ENCODE peak calls at places on chromosome 1, in seven cellular contexts. One of them, this sample, is unnamed.

GRCh38 chr1:56017336-56017735 is 562.0 kb downstream of the PLPP3 start:
- DNase-seq in epithelial cell of esophagus: peak
- DNase-seq in uterus: no peak
- DNase-seq in naive thymus-derived CD4-positive, alpha-beta T cell: no peak
- DNase-seq in astrocyte of the cerebellum: peak
- DNase-seq in brain microvascular endothelial cell: no peak
- DNase-seq in thoracic aorta: no peak
- DNase-seq in this sample: no peak

GRCh38 chr1:226021406-226022200 is 22.5 kb upstream of the SDE2 start:
- DNase-seq in brain microvascular endothelial cell: no peak
- DNase-seq in astrocyte of the cerebellum: no peak
- DNase-seq in epithelial cell of esophagus: no peak
- DNase-seq in naive thymus-derived CD4-positive, alpha-beta T cell: no peak
- DNase-seq in thoracic aorta: no peak
- DNase-seq in uterus: no peak
- DNase-seq in this sample: no peak

GRCh38 chr1:98277111-98277510 is 356.3 kb upstream of the DPYD start:
- DNase-seq in brain microvascular endothelial cell: peak
- DNase-seq in epithelial cell of esophagus: peak
- DNase-seq in uterus: no peak
- DNase-seq in thoracic aorta: no peak
- DNase-seq in astrocyte of the cerebellum: peak
- DNase-seq in naive thymus-derived CD4-positive, alpha-beta T cell: no peak
- DNase-seq in this sample: no peak

GRCh38 chr1:11383553-11384169 is 95.3 kb upstream of the DISP3 start:
- DNase-seq in thoracic aorta: no peak
- DNase-seq in uterus: no peak
- DNase-seq in brain microvascular endothelial cell: no peak
- DNase-seq in astrocyte of the cerebellum: no peak
- DNase-seq in epithelial cell of esophagus: no peak
- DNase-seq in naive thymus-derived CD4-positive, alpha-beta T cell: no peak
- DNase-seq in this sample: no peak

GRCh38 chr1:214838351-214838750 is 235.4 kb downstream of the CENPF start:
- DNase-seq in epithelial cell of esophagus: no peak
- DNase-seq in uterus: no peak
- DNase-seq in brain microvascular endothelial cell: peak
- DNase-seq in thoracic aorta: no peak
- DNase-seq in naive thymus-derived CD4-positive, alpha-beta T cell: no peak
- DNase-seq in astrocyte of the cerebellum: peak
- DNase-seq in this sample: no peak

GRCh38 chr1:66262233-66262632 is 271.7 kb upstream of the SGIP1 start:
- DNase-seq in naive thymus-derived CD4-positive, alpha-beta T cell: no peak
- DNase-seq in uterus: peak
- DNase-seq in thoracic aorta: no peak
- DNase-seq in astrocyte of the cerebellum: no peak
- DNase-seq in brain microvascular endothelial cell: peak
- DNase-seq in epithelial cell of esophagus: peak
- DNase-seq in this sample: no peak

GRCh38 chr1:94160811-94161210 is 39.9 kb upstream of the ABCA4 start:
- DNase-seq in brain microvascular endothelial cell: peak
- DNase-seq in astrocyte of the cerebellum: peak
- DNase-seq in thoracic aorta: no peak
- DNase-seq in epithelial cell of esophagus: peak
- DNase-seq in naive thymus-derived CD4-positive, alpha-beta T cell: no peak
- DNase-seq in uterus: no peak
- DNase-seq in this sample: no peak

GRCh38 chr1:145918992-145919939 is 749 bp upstream of the PEX11B start:
- DNase-seq in thoracic aorta: no peak
- DNase-seq in brain microvascular endothelial cell: peak
- DNase-seq in epithelial cell of esophagus: peak
- DNase-seq in astrocyte of the cerebellum: no peak
- DNase-seq in naive thymus-derived CD4-positive, alpha-beta T cell: peak
- DNase-seq in uterus: peak
- DNase-seq in this sample: peak

GRCh38 chr1:111958911-111959310 is 30.6 kb downstream of the KCND3 start:
- DNase-seq in epithelial cell of esophagus: no peak
- DNase-seq in uterus: no peak
- DNase-seq in brain microvascular endothelial cell: no peak
- DNase-seq in thoracic aorta: no peak
- DNase-seq in astrocyte of the cerebellum: no peak
- DNase-seq in naive thymus-derived CD4-positive, alpha-beta T cell: no peak
- DNase-seq in this sample: no peak

GRCh38 chr1:204408074-204408507 is 3.5 kb downstream of the PPP1R15B start:
- DNase-seq in uterus: peak
- DNase-seq in astrocyte of the cerebellum: peak
- DNase-seq in thoracic aorta: peak
- DNase-seq in naive thymus-derived CD4-positive, alpha-beta T cell: peak
- DNase-seq in epithelial cell of esophagus: peak
- DNase-seq in brain microvascular endothelial cell: peak
- DNase-seq in this sample: peak

GRCh38 chr1:7224644-7225043 is 439.4 kb downstream of the CAMTA1 start:
- DNase-seq in epithelial cell of esophagus: peak
- DNase-seq in brain microvascular endothelial cell: no peak
- DNase-seq in naive thymus-derived CD4-positive, alpha-beta T cell: no peak
- DNase-seq in thoracic aorta: no peak
- DNase-seq in astrocyte of the cerebellum: no peak
- DNase-seq in uterus: no peak
- DNase-seq in this sample: peak

GRCh38 chr1:208864366-208864965 is 620.3 kb upstream of the PLXNA2 start:
- DNase-seq in epithelial cell of esophagus: no peak
- DNase-seq in uterus: no peak
- DNase-seq in thoracic aorta: no peak
- DNase-seq in astrocyte of the cerebellum: no peak
- DNase-seq in naive thymus-derived CD4-positive, alpha-beta T cell: no peak
- DNase-seq in brain microvascular endothelial cell: no peak
- DNase-seq in this sample: no peak

GRCh38 chr1:228197555-228198147 is 10.2 kb upstream of the OBSCN start:
- DNase-seq in brain microvascular endothelial cell: no peak
- DNase-seq in uterus: no peak
- DNase-seq in epithelial cell of esophagus: no peak
- DNase-seq in thoracic aorta: no peak
- DNase-seq in astrocyte of the cerebellum: no peak
- DNase-seq in naive thymus-derived CD4-positive, alpha-beta T cell: no peak
- DNase-seq in this sample: no peak

GRCh38 chr1:98030976-98031375 is 110.1 kb upstream of the DPYD start:
- DNase-seq in brain microvascular endothelial cell: no peak
- DNase-seq in epithelial cell of esophagus: no peak
- DNase-seq in uterus: no peak
- DNase-seq in astrocyte of the cerebellum: no peak
- DNase-seq in thoracic aorta: no peak
- DNase-seq in naive thymus-derived CD4-positive, alpha-beta T cell: no peak
- DNase-seq in this sample: no peak

GRCh38 chr1:230309646-230310177 is 116.4 kb downstream of the PGBD5 start:
- DNase-seq in uterus: no peak
- DNase-seq in naive thymus-derived CD4-positive, alpha-beta T cell: no peak
- DNase-seq in epithelial cell of esophagus: no peak
- DNase-seq in brain microvascular endothelial cell: no peak
- DNase-seq in thoracic aorta: no peak
- DNase-seq in astrocyte of the cerebellum: no peak
- DNase-seq in this sample: no peak

GRCh38 chr1:240117930-240118329 is 26.2 kb downstream of the FMN2 start:
- DNase-seq in epithelial cell of esophagus: no peak
- DNase-seq in brain microvascular endothelial cell: no peak
- DNase-seq in uterus: no peak
- DNase-seq in thoracic aorta: no peak
- DNase-seq in naive thymus-derived CD4-positive, alpha-beta T cell: no peak
- DNase-seq in astrocyte of the cerebellum: no peak
- DNase-seq in this sample: no peak

GRCh38 chr1:84936116-84936810 is 43.3 kb upstream of the LPAR3 start:
- DNase-seq in astrocyte of the cerebellum: peak
- DNase-seq in brain microvascular endothelial cell: peak
- DNase-seq in uterus: no peak
- DNase-seq in naive thymus-derived CD4-positive, alpha-beta T cell: peak
- DNase-seq in thoracic aorta: no peak
- DNase-seq in epithelial cell of esophagus: peak
- DNase-seq in this sample: peak

GRCh38 chr1:2020310-2020655 is 1.1 kb downstream of the GABRD start:
- DNase-seq in brain microvascular endothelial cell: no peak
- DNase-seq in epithelial cell of esophagus: no peak
- DNase-seq in thoracic aorta: no peak
- DNase-seq in uterus: no peak
- DNase-seq in astrocyte of the cerebellum: no peak
- DNase-seq in naive thymus-derived CD4-positive, alpha-beta T cell: no peak
- DNase-seq in this sample: no peak

GRCh38 chr1:2021550-2021949 is 2.4 kb downstream of the GABRD start:
- DNase-seq in uterus: no peak
- DNase-seq in brain microvascular endothelial cell: no peak
- DNase-seq in astrocyte of the cerebellum: no peak
- DNase-seq in naive thymus-derived CD4-positive, alpha-beta T cell: no peak
- DNase-seq in thoracic aorta: no peak
- DNase-seq in epithelial cell of esophagus: no peak
- DNase-seq in this sample: no peak

GRCh38 chr1:2019571-2020309 is 595 bp downstream of the GABRD start:
- DNase-seq in epithelial cell of esophagus: no peak
- DNase-seq in naive thymus-derived CD4-positive, alpha-beta T cell: no peak
- DNase-seq in uterus: no peak
- DNase-seq in astrocyte of the cerebellum: no peak
- DNase-seq in thoracic aorta: no peak
- DNase-seq in brain microvascular endothelial cell: no peak
- DNase-seq in this sample: peak

GRCh38 chr1:2018217-2019161 is 656 bp upstream of the GABRD start:
- DNase-seq in astrocyte of the cerebellum: no peak
- DNase-seq in epithelial cell of esophagus: no peak
- DNase-seq in naive thymus-derived CD4-positive, alpha-beta T cell: no peak
- DNase-seq in brain microvascular endothelial cell: no peak
- DNase-seq in thoracic aorta: no peak
- DNase-seq in uterus: no peak
- DNase-seq in this sample: no peak

GRCh38 chr1:2019162-2019542 is at the start of gene GABRD:
- DNase-seq in epithelial cell of esophagus: peak
- DNase-seq in brain microvascular endothelial cell: no peak
- DNase-seq in astrocyte of the cerebellum: no peak
- DNase-seq in thoracic aorta: no peak
- DNase-seq in naive thymus-derived CD4-positive, alpha-beta T cell: no peak
- DNase-seq in uterus: no peak
- DNase-seq in this sample: no peak
- H3K4me3 ChIP-seq in epithelial cell of esophagus: no peak
- H3K4me3 ChIP-seq in brain microvascular endothelial cell: no peak
- H3K4me3 ChIP-seq in astrocyte of the cerebellum: no peak
- H3K4me3 ChIP-seq in thoracic aorta: no peak
- H3K4me3 ChIP-seq in naive thymus-derived CD4-positive, alpha-beta T cell: no peak
- H3K4me3 ChIP-seq in uterus: no peak
- H3K4me3 ChIP-seq in this sample: no peak

DNA sequence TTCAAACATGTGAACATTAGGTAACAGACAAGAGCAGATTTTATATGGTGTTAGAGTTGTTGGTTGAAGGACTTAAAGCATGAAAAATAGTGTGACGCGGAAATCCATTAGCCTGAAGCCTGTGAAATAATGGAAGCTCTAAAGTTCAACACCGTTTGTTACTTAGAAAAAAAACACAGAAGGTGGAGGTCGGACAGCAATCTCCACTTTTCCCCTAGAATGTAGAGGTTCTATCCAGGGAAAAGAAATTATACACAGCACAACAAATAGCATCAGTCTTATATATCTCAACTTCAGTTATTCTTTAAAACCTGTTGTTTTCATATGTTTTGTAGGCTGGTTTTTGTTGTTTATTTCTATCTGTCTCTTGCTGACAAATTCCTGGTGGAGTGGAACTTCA is 1.9 kb downstream of the RCAN3 start:
- DNase-seq in thoracic aorta: no peak
- DNase-seq in naive thymus-derived CD4-positive, alpha-beta T cell: no peak
- DNase-seq in brain microvascular endothelial cell: no peak
- DNase-seq in astrocyte of the cerebellum: no peak
- DNase-seq in epithelial cell of esophagus: no peak
- DNase-seq in uterus: no peak
- DNase-seq in this sample: no peak
- H3K4me3 ChIP-seq in thoracic aorta: no peak
- H3K4me3 ChIP-seq in naive thymus-derived CD4-positive, alpha-beta T cell: peak
- H3K4me3 ChIP-seq in brain microvascular endothelial cell: no peak
- H3K4me3 ChIP-seq in astrocyte of the cerebellum: no peak
- H3K4me3 ChIP-seq in epithelial cell of esophagus: no peak
- H3K4me3 ChIP-seq in uterus: no peak
- H3K4me3 ChIP-seq in this sample: no peak

GRCh38 chr1:107668762-107669161 is 296.2 kb downstream of the VAV3 start:
- DNase-seq in astrocyte of the cerebellum: no peak
- DNase-seq in brain microvascular endothelial cell: no peak
- DNase-seq in naive thymus-derived CD4-positive, alpha-beta T cell: no peak
- DNase-seq in thoracic aorta: no peak
- DNase-seq in epithelial cell of esophagus: peak
- DNase-seq in uterus: no peak
- DNase-seq in this sample: no peak
- H3K4me3 ChIP-seq in astrocyte of the cerebellum: no peak
- H3K4me3 ChIP-seq in brain microvascular endothelial cell: no peak
- H3K4me3 ChIP-seq in naive thymus-derived CD4-positive, alpha-beta T cell: no peak
- H3K4me3 ChIP-seq in thoracic aorta: no peak
- H3K4me3 ChIP-seq in epithelial cell of esophagus: no peak
- H3K4me3 ChIP-seq in uterus: no peak
- H3K4me3 ChIP-seq in this sample: no peak

GRCh38 chr1:155080250-155081228 is 1.9 kb downstream of the EFNA3 start:
- DNase-seq in brain microvascular endothelial cell: no peak
- DNase-seq in astrocyte of the cerebellum: no peak
- DNase-seq in uterus: no peak
- DNase-seq in thoracic aorta: no peak
- DNase-seq in naive thymus-derived CD4-positive, alpha-beta T cell: peak
- DNase-seq in epithelial cell of esophagus: peak
- DNase-seq in this sample: peak

GRCh38 chr1:155079210-155079486 is 511 bp downstream of the EFNA3 start:
- DNase-seq in epithelial cell of esophagus: no peak
- DNase-seq in thoracic aorta: no peak
- DNase-seq in astrocyte of the cerebellum: no peak
- DNase-seq in brain microvascular endothelial cell: no peak
- DNase-seq in naive thymus-derived CD4-positive, alpha-beta T cell: no peak
- DNase-seq in uterus: no peak
- DNase-seq in this sample: no peak

GRCh38 chr1:155077758-155078495 is 710 bp upstream of the EFNA3 start:
- DNase-seq in brain microvascular endothelial cell: no peak
- DNase-seq in naive thymus-derived CD4-positive, alpha-beta T cell: peak
- DNase-seq in astrocyte of the cerebellum: no peak
- DNase-seq in uterus: no peak
- DNase-seq in thoracic aorta: no peak
- DNase-seq in epithelial cell of esophagus: peak
- DNase-seq in this sample: no peak

GRCh38 chr1:155078496-155079209 is at the start of gene EFNA3:
- DNase-seq in brain microvascular endothelial cell: no peak
- DNase-seq in naive thymus-derived CD4-positive, alpha-beta T cell: peak
- DNase-seq in uterus: peak
- DNase-seq in epithelial cell of esophagus: peak
- DNase-seq in astrocyte of the cerebellum: no peak
- DNase-seq in thoracic aorta: no peak
- DNase-seq in this sample: peak

DNA sequence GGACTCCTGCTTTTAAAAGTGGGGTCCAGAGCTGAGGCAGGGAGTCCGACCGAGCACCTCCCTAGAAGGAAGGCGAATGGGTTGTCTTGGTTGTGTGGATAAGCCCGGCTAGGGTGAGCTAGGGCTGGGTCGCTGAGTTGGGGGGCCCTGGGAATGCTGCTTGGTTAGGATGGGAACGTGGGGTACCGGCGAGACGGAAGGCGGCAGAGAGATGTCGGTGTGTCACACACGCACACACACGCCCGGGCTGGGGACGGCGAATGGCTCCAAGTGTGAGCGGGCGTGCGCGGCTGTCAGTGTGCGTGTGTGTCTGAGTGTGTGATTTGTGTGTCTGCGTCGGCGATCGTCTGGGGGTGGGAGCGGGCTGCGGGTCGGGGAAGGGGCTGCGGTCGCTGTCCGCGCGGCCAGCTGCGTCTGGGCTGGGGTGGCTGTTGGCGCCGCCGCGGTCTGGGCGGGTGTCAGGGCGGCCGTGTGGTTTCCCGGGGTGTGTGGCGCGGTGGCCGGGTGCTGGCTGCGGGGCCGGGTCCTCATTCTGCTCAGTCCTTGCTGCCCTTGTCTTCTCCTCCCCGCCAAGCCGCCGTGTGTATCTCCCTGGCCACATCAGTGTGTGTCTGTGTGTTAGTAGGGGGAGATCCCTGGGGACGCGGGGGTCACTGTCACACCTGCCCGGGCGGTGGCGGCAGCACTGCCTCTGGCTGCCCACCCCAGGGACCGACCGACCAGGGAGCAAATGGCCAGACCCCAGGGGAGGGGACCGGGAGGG is 1.0 kb downstream of the EFNA3 start:
- DNase-seq in uterus: no peak
- DNase-seq in naive thymus-derived CD4-positive, alpha-beta T cell: no peak
- DNase-seq in astrocyte of the cerebellum: no peak
- DNase-seq in epithelial cell of esophagus: no peak
- DNase-seq in brain microvascular endothelial cell: no peak
- DNase-seq in thoracic aorta: no peak
- DNase-seq in this sample: peak
- H3K4me3 ChIP-seq in uterus: no peak
- H3K4me3 ChIP-seq in naive thymus-derived CD4-positive, alpha-beta T cell: peak
- H3K4me3 ChIP-seq in astrocyte of the cerebellum: no peak
- H3K4me3 ChIP-seq in epithelial cell of esophagus: peak
- H3K4me3 ChIP-seq in brain microvascular endothelial cell: no peak
- H3K4me3 ChIP-seq in thoracic aorta: peak
- H3K4me3 ChIP-seq in this sample: no peak